ENCODE peak calls at places on chromosome 16, in eight cellular contexts. D is heart left ventricle, Y is spleen, V is uterus, H is transverse colon, L is NB4, U is body of pancreas, M is suprapubic skin. N is an unnamed sample.

GRCh38 chr16:48117217-48118105 is 38.3 kb downstream of the ABCC12 start:
- DNase-seq in L (peak), V (no peak), Y (peak), D (no peak), H (peak), U (peak), M (no peak), N (peak)

GRCh38 chr16:27824786-27825185 is 238.7 kb downstream of the GSG1L start:
- DNase-seq in L (no peak), V (no peak), Y (peak), H (no peak), M (peak), D (no peak), U (no peak), N (no peak)

GRCh38 chr16:21663889-21664647 is at the start of gene OTOA:
- DNase-seq in Y (peak), U (peak), M (peak), V (no peak), L (no peak), H (peak), D (no peak), N (no peak)

GRCh38 chr16:12703935-12704334 is 99.8 kb downstream of the CPPED1 start:
- DNase-seq in H (no peak), U (no peak), V (no peak), L (no peak), M (peak), D (no peak), Y (no peak), N (no peak)

GRCh38 chr16:54115558-54115957 is 171.0 kb downstream of the IRX3 start:
- DNase-seq in H (no peak), V (no peak), D (no peak), Y (no peak), U (no peak), M (no peak), L (no peak), N (no peak)

GRCh38 chr16:4306439-4307214 is 9.2 kb upstream of the GLIS2 start:
- DNase-seq in V (no peak), M (no peak), L (no peak), Y (peak), H (no peak), D (no peak), U (no peak), N (no peak)

GRCh38 chr16:8908779-8909468 is 26.8 kb downstream of the LITAFD start:
- DNase-seq in U (no peak), H (no peak), V (no peak), D (no peak), L (no peak), Y (no peak), M (no peak), N (no peak)

GRCh38 chr16:72530434-72530833 is 358.5 kb upstream of the PMFBP1 start:
- DNase-seq in V (no peak), U (no peak), H (no peak), Y (no peak), D (no peak), L (peak), M (no peak), N (no peak)

GRCh38 chr16:77336637-77337036 is 98.2 kb downstream of the ADAMTS18 start:
- DNase-seq in L (no peak), M (no peak), D (no peak), Y (no peak), V (no peak), U (no peak), H (no peak), N (no peak)

GRCh38 chr16:17448640-17449638 is 21.8 kb downstream of the XYLT1 start:
- DNase-seq in H (peak), V (no peak), Y (peak), D (peak), M (no peak), L (peak), U (peak), N (no peak)

GRCh38 chr16:69313469-69313868 is 2.3 kb downstream of the VPS4A start:
- DNase-seq in M (no peak), D (no peak), U (no peak), Y (no peak), H (no peak), L (no peak), V (no peak), N (no peak)

GRCh38 chr16:12228607-12229499 is 252.3 kb downstream of the SNX29 start:
- DNase-seq in H (peak), L (peak), Y (no peak), D (peak), U (peak), V (peak), M (no peak), N (peak)

GRCh38 chr16:51095114-51095872 is 55.8 kb downstream of the SALL1 start:
- DNase-seq in V (no peak), D (no peak), U (no peak), M (no peak), H (no peak), Y (no peak), L (no peak), N (no peak)

GRCh38 chr16:50425044-50425443 is 56.3 kb upstream of the BRD7 start:
- DNase-seq in V (no peak), U (no peak), M (no peak), H (no peak), D (no peak), Y (no peak), L (no peak), N (no peak)

GRCh38 chr16:29757950-29758466 is 12.2 kb upstream of the C16orf54 start:
- DNase-seq in V (no peak), M (no peak), H (no peak), D (no peak), U (no peak), L (peak), Y (no peak), N (no peak)

GRCh38 chr16:31108035-31108793 is at the start of gene BCKDK:
- DNase-seq in H (peak), L (peak), Y (peak), D (peak), V (peak), M (no peak), U (peak), N (peak)

GRCh38 chr16:54355251-54355650 is 68.7 kb upstream of the IRX3 start:
- DNase-seq in M (no peak), H (no peak), U (no peak), L (peak), D (no peak), V (no peak), Y (no peak), N (no peak)

DNA sequence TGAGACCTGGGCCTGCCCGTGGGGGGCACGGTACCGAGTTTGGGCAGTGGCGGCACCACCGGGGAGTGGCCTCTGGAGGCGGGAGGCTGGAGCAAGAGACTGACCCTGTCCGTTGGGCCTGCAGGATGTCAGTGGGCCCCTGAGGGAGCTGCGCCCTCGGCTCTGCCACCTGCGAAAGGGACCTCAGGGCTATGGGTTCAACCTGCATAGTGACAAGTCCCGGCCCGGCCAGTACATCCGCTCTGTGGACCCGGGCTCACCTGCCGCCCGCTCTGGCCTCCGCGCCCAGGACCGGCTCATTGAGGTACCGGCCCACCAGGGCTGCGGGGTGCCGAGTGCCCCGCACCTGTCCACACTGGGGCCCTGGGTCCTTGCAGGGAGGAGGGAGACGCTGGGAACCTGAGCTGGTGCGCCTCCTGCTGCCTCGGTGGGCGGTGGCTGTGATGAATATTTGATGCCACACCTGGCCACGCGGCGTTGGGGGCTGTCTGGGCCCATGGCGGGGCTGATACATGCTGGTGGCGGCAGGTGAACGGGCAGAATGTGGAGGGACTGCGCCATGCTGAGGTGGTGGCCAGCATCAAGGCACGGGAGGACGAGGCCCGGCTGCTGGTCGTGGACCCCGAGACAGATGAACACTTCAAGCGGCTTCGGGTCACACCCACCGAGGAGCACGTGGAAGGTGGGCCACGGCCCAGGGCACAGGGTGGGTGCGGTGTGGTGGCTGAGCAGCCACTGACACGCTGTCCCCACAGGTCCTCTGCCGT is 9.7 kb downstream of the NHERF2 start:
- DNase-seq in L (no peak), D (peak), Y (no peak), M (no peak), H (no peak), V (no peak), U (no peak), N (no peak)
- TF ChIP-seq POLR2A in L (no peak), D (no peak), Y (no peak), M (no peak), H (no peak), V (no peak), U (no peak), N (no peak)

GRCh38 chr16:70395345-70395901 is 43.5 kb downstream of the ST3GAL2 start:
- DNase-seq in H (peak), V (no peak), M (no peak), L (peak), D (peak), Y (peak), U (peak), N (peak)
- TF ChIP-seq POLR2A in H (no peak), V (no peak), M (no peak), L (no peak), D (no peak), Y (no peak), U (no peak), N (no peak)

DNA sequence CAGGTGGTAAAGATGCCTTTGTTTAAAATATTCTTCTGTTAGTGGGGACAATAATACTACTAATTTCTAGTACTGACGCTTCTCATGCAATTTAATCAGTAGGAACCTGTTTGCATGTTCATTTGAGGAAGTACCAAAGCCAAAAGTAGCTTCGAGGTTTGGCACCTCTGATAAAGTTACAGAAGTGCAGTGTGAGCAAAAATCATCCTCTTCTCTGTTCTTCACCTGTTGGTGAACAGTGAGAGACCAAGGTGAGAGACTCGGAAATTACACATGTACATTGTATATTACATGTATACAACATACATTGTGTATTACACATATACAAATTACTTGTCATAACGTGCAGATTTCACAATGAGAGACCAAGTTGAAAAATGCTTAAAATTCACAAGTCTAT is 404.6 kb downstream of the MAF start:
- DNase-seq in D (no peak), M (no peak), L (peak), Y (no peak), U (no peak), H (no peak), V (no peak), N (no peak)
- TF ChIP-seq POLR2A in D (no peak), M (no peak), L (no peak), Y (no peak), U (no peak), H (no peak), V (no peak), N (no peak)

GRCh38 chr16:351804-352520 is 561 bp downstream of the AXIN1 start:
- DNase-seq in V (no peak), Y (peak), H (peak), L (no peak), M (no peak), D (peak), U (peak), N (peak)

GRCh38 chr16:354971-355441 is 2.5 kb upstream of the AXIN1 start:
- DNase-seq in M (no peak), V (no peak), H (no peak), U (no peak), L (no peak), Y (peak), D (no peak), N (no peak)

GRCh38 chr16:354286-354881 is 1.9 kb upstream of the AXIN1 start:
- DNase-seq in D (no peak), L (no peak), V (no peak), U (no peak), M (no peak), Y (peak), H (no peak), N (no peak)

GRCh38 chr16:353404-354285 is 1.1 kb upstream of the AXIN1 start:
- DNase-seq in V (no peak), D (no peak), L (no peak), U (no peak), M (peak), Y (peak), H (no peak), N (no peak)

GRCh38 chr16:352547-353403 is at the start of gene AXIN1:
- DNase-seq in M (peak), V (peak), D (peak), H (peak), L (peak), Y (peak), U (peak), N (peak)
- TF ChIP-seq POLR2A in M (no peak), V (peak), D (peak), H (peak), L (peak), Y (no peak), U (peak), N (no peak)

DNA sequence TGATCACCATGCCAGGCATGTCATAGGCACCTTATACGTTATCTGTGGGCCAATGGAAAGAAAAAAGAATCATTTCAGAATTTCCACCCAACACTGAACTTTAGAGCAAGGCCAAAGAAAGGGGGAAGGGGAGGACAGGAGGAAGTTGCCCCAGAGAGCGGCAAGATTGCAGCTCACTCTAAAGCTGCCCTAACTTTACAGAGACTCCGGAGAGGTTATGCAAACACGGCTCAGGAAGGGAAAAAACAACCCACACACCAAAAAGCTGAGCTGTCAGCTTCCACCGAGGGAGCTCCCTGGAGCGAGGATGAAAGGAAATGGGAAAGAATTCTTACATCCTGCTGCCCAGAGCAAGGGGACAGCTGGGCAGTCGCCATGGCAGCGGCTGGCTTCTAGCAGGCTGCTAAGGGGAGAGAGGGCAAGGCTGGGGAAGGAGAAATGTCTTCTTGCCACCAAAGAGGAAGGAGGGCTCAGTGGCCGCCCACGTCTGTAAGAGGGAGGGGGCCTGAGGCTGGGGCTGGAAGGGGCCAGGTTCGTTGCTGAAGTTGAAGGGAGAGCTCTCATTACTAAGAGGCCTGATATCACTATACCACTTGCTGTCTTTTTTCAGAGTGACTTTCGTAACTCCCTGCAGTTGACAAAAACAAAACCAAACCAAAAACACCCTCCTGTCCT is 18.2 kb downstream of the COTL1 start:
- DNase-seq in Y (peak), D (peak), V (peak), H (peak), U (peak), M (no peak), L (peak), N (no peak)
- TF ChIP-seq POLR2A in Y (no peak), D (no peak), V (no peak), H (peak), U (no peak), M (no peak), L (no peak), N (no peak)

GRCh38 chr16:70656065-70656711 is 9.8 kb downstream of the IL34 start:
- DNase-seq in Y (no peak), H (no peak), M (no peak), D (no peak), L (no peak), V (no peak), U (no peak), N (no peak)
- TF ChIP-seq POLR2A in Y (no peak), H (no peak), M (no peak), D (no peak), L (no peak), V (no peak), U (no peak), N (no peak)

N was measured in erythroblast.